ENCODE peak calls at places on chromosomes 1 and 21, in nine cellular contexts. P, R, K, X, E, O, G, L and Y are unnamed samples.

GRCh38 chr1:66256629-66257575 is 277.1 kb upstream of the SGIP1 start:
- DNase-seq in P (no peak), O (no peak), K (no peak), X (no peak), R (no peak), E (no peak), G (no peak), L (no peak), Y (no peak)

GRCh38 chr1:41626616-41627375 is 142.3 kb upstream of the EDN2 start:
- DNase-seq in O (peak; percentile 89), L (no peak), G (no peak), K (no peak), P (no peak), X (peak; percentile 85), E (no peak), R (peak; percentile 17), Y (no peak)

GRCh38 chr1:178870944-178871343 is at the start of gene ANGPTL1:
- DNase-seq in P (peak; percentile 40), X (no peak), R (no peak), E (peak; percentile 18), K (no peak), O (no peak), L (no peak), G (no peak), Y (no peak)

GRCh38 chr1:183889095-183889494 is 84.2 kb downstream of the RGL1 start:
- DNase-seq in O (peak; percentile 30), K (no peak), L (no peak), E (no peak), R (no peak), P (no peak), G (no peak), X (no peak), Y (no peak)

GRCh38 chr1:185412385-185413074 is 95.5 kb upstream of the IVNS1ABP start:
- DNase-seq in K (no peak), P (no peak), E (no peak), O (peak; percentile 74), L (no peak), G (no peak), R (no peak), X (peak; percentile 3), Y (no peak)

GRCh38 chr1:148385371-148386030 is 97.6 kb downstream of the PPIAL4G start:
- DNase-seq in X (no peak), R (no peak), G (peak; percentile 59), K (no peak), P (no peak), L (no peak), O (no peak), E (no peak), Y (no peak)

GRCh38 chr1:172719066-172719627 is 60.2 kb downstream of the FASLG start:
- DNase-seq in E (no peak), R (no peak), K (no peak), P (no peak), L (no peak), X (no peak), O (peak; percentile 95), G (no peak), Y (no peak)

GRCh38 chr1:70227439-70227838 is 6.3 kb downstream of the SRSF11 start:
- DNase-seq in R (no peak), K (no peak), L (no peak), P (no peak), E (no peak), X (no peak), O (no peak), G (no peak), Y (peak; percentile 11)

GRCh38 chr1:228219962-228220780 is 12.3 kb downstream of the OBSCN start:
- DNase-seq in G (peak; percentile 16), E (no peak), R (no peak), L (no peak), P (no peak), X (no peak), K (no peak), O (no peak), Y (no peak)

GRCh38 chr21:31618696-31619430 is 40.6 kb upstream of the SOD1 start:
- DNase-seq in O (no peak), P (no peak), L (no peak), K (no peak), G (no peak), E (no peak), X (no peak), R (no peak), Y (no peak)

GRCh38 chr1:100279954-100280682 is 14.1 kb downstream of the RTCA start:
- DNase-seq in E (no peak), K (no peak), X (no peak), R (no peak), O (no peak), L (no peak), P (no peak), G (no peak), Y (no peak)

GRCh38 chr1:73564294-73564693 is 633.7 kb downstream of the LRRIQ3 start:
- DNase-seq in K (no peak), G (no peak), R (no peak), X (no peak), P (no peak), E (no peak), L (no peak), O (peak; percentile 28), Y (no peak)

GRCh38 chr1:30160999-30161689 is 562.2 kb downstream of the MATN1 start:
- DNase-seq in O (no peak), G (no peak), R (no peak), X (no peak), E (no peak), L (no peak), K (no peak), P (no peak), Y (no peak)

GRCh38 chr1:8154621-8155052 is 128.5 kb upstream of the ERRFI1 start:
- DNase-seq in P (peak; percentile 59), R (no peak), K (no peak), L (no peak), O (peak; percentile 50), G (no peak), X (no peak), E (peak; percentile 26), Y (no peak)

GRCh38 chr1:61083014-61083798 is 845 bp downstream of the NFIA start:
- DNase-seq in K (peak; percentile 29), G (peak; percentile 18), X (no peak), O (no peak), L (peak; percentile 29), R (no peak), E (no peak), P (peak; percentile 66), Y (peak; percentile 44)

DNA sequence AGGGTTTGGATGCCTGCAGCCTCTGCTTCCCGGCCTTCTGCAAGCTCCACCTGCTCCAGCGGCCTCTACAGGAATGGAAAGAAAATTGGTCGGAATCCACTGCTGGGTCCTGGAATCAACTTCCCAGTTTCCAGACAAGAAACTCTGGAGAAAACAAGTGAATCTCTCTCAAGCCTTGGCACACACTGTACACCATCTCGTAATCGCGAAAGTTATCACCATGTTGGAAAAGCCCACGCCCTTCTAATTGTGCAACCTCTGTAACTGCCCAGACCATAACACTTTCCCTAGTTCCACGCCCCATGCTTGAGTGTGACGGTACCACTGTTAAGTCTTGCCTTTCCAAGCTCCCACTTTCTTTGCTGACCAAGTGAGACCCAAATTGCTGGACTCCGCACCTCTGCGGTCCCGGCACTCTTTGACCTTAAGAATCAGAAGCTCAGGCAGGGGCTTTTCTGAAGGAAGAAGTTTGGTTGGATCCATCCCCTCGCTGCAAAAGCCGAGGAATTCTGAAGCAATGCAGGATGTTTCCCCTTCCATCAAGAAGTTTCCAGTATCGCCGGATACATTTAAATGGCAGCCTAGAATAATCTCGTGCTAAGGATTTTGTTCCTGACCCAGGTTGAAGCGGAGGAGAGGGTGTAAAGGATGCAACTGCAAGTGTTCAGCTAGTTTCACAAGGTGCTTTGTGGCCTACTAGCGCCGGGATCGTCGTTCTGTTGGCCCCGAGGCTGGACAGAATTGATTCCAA is 6.2 kb downstream of the NR5A2 start:
- DNase-seq in O (no peak), P (peak; percentile 62), X (no peak), R (peak; percentile 57), L (no peak), K (no peak), E (no peak), G (no peak), Y (no peak)
- TF ChIP-seq CTCF in O (no peak), P (peak; percentile 43), X (no peak), R (no peak), L (no peak), K (no peak), E (no peak), G (no peak), Y (no peak)

DNA sequence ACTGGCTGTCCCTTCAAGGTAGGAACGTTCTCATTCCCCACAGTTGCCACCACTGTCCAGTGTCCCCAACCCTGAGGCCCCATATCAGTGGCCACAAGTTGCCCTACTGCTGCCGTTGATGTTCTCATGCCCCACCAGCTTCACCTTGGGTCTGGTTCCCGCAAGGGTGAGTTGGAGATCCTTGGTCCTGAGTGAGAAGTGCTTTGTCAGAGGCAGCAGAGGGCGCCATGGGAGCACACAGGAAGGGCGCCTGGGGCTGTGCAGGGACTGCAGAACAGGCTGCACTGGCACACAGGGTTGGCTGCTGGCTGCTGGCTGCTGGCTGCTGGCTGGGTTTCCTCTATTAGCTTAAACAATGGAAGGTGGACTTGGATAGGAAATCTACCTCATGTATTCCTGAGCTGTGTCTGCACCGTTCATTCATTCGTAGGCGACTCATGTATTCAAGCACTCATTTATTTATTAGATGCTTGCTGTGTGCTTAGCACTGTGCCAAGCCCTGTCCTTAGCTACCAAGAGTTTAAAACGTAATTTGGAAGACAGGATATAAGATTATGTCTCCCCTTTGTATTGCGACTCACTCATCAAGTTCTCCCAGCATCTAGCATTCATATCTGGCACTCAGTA is 2.1 kb upstream of the S100A9 start:
- DNase-seq in O (peak; percentile 72), R (peak; percentile 86), G (peak; percentile 52), E (peak; percentile 25), X (peak; percentile 63), P (peak; percentile 59), L (no peak), K (peak; percentile 17), Y (peak; percentile 54)
- TF ChIP-seq CTCF in O (peak; percentile 94), R (peak; percentile 76), G (peak; percentile 74), E (peak; percentile 66), X (peak; percentile 50), P (peak; percentile 52), L (no peak), K (no peak), Y (peak; percentile 36)

GRCh38 chr1:151782741-151783140 is 7.6 kb downstream of the TDRKH start:
- DNase-seq in G (no peak), E (no peak), X (no peak), O (peak; percentile 37), R (no peak), K (no peak), P (no peak), L (no peak), Y (no peak)
- TF ChIP-seq CTCF in G (no peak), E (no peak), X (no peak), O (no peak), R (no peak), K (no peak), P (no peak), L (no peak), Y (no peak)

GRCh38 chr1:202067188-202067977 is 55.3 kb upstream of the GPR37L1 start:
- DNase-seq in E (no peak), R (no peak), L (no peak), K (no peak), G (no peak), P (no peak), O (no peak), X (no peak), Y (no peak)
- TF ChIP-seq CTCF in E (no peak), R (no peak), L (no peak), K (no peak), G (no peak), P (no peak), O (no peak), X (no peak), Y (no peak)

GRCh38 chr21:41345934-41346685 is 15.7 kb upstream of the MX2 start:
- DNase-seq in X (no peak), G (no peak), P (no peak), R (no peak), K (no peak), O (peak; percentile 57), E (no peak), L (no peak), Y (no peak)
- TF ChIP-seq CTCF in X (no peak), G (no peak), P (no peak), R (no peak), K (no peak), O (no peak), E (no peak), L (no peak), Y (no peak)